ENCODE peak calls at places on chromosomes 12 and 14, in four cellular contexts. One of them, this sample, is unnamed.

GRCh38 chr12:85923767-85924331 is 49.8 kb downstream of the NTS start:
- DNase-seq in stomach: no peak
- DNase-seq in coronary artery: no peak
- DNase-seq in foreskin fibroblast: peak; percentile 59
- DNase-seq in this sample: peak; percentile 35

GRCh38 chr14:92785601-92786426 is 8.3 kb upstream of the GOLGA5 start:
- DNase-seq in stomach: peak; percentile 55
- DNase-seq in coronary artery: no peak
- DNase-seq in foreskin fibroblast: peak; percentile 85
- DNase-seq in this sample: no peak

GRCh38 chr14:103104654-103105511 is 10.4 kb downstream of the EXOC3L4 start:
- DNase-seq in stomach: peak; percentile 85
- DNase-seq in coronary artery: no peak
- DNase-seq in foreskin fibroblast: peak; percentile 68
- DNase-seq in this sample: peak; percentile 61

GRCh38 chr14:45201908-45202307 is 51.1 kb downstream of the MIS18BP1 start:
- DNase-seq in stomach: no peak
- DNase-seq in coronary artery: no peak
- DNase-seq in foreskin fibroblast: peak; percentile 22
- DNase-seq in this sample: peak; percentile 62

GRCh38 chr14:81269100-81269978 is 48.6 kb upstream of the GTF2A1 start:
- DNase-seq in stomach: no peak
- DNase-seq in coronary artery: no peak
- DNase-seq in foreskin fibroblast: peak; percentile 82
- DNase-seq in this sample: peak; percentile 81

GRCh38 chr12:116043673-116044072 is 233.8 kb downstream of the MED13L start:
- DNase-seq in stomach: no peak
- DNase-seq in coronary artery: no peak
- DNase-seq in foreskin fibroblast: no peak
- DNase-seq in this sample: no peak

GRCh38 chr12:70106347-70106746 is 136.9 kb upstream of the CNOT2 start:
- DNase-seq in stomach: no peak
- DNase-seq in coronary artery: no peak
- DNase-seq in foreskin fibroblast: no peak
- DNase-seq in this sample: no peak

GRCh38 chr14:104427126-104427851 is 152.3 kb upstream of the C14orf180 start:
- DNase-seq in stomach: peak; percentile 19
- DNase-seq in coronary artery: peak; percentile 62
- DNase-seq in foreskin fibroblast: no peak
- DNase-seq in this sample: no peak

This sample was measured in NAMALWA.